ENCODE peak calls at places on chromosomes 1 and 21, in five cellular contexts. G is effector memory CD4-positive, alpha-beta T cell; W is cardiac muscle cell; N is left ventricle myocardium inferior; M is spleen. A is an unnamed sample. For H3K4me1, the result is how much of the 10 kb centered on the place peaks cover.

GRCh38 chr1:80417651-80418050 is 1383.1 kb upstream of the ADGRL2 start:
- DNase-seq in N (no peak), G (no peak), M (no peak), W (peak), A (no peak)

GRCh38 chr1:37989381-37989930 is 366 bp downstream of the SF3A3 start:
- DNase-seq in N (no peak), G (peak), W (peak), M (peak), A (no peak)

GRCh38 chr1:38082678-38083317 is 36.2 kb upstream of the POU3F1 start:
- DNase-seq in W (no peak), G (no peak), N (no peak), M (no peak), A (no peak)

GRCh38 chr1:68624233-68624632 is 127.4 kb upstream of the DEPDC1 start:
- DNase-seq in G (no peak), N (no peak), M (no peak), W (peak), A (no peak)

GRCh38 chr1:40224040-40224439 is 23.7 kb upstream of the TMCO2 start:
- DNase-seq in M (no peak), N (no peak), G (no peak), W (no peak), A (no peak)

GRCh38 chr1:165747632-165748452 is 20.8 kb downstream of the TMCO1 start:
- DNase-seq in N (no peak), M (no peak), G (no peak), W (no peak), A (no peak)

GRCh38 chr1:221636967-221637366 is 104.9 kb downstream of the DUSP10 start:
- DNase-seq in M (no peak), G (no peak), W (no peak), N (no peak), A (no peak)

GRCh38 chr1:224433041-224433670 is 1.4 kb downstream of the WDR26 start:
- DNase-seq in M (peak), G (peak), W (peak), N (no peak), A (peak)

GRCh38 chr1:167935252-167936067 is 1.0 kb upstream of the DCAF6 start:
- DNase-seq in G (peak), W (peak), N (no peak), M (no peak), A (no peak)

GRCh38 chr1:168469690-168470089 is 74.1 kb downstream of the XCL2 start:
- DNase-seq in N (peak), W (peak), M (peak), G (no peak), A (peak)

GRCh38 chr1:168918860-168919741 is 187.4 kb upstream of the ATP1B1 start:
- DNase-seq in W (no peak), N (no peak), G (no peak), M (no peak), A (no peak)

GRCh38 chr21:45364464-45365185 is 40.3 kb upstream of the COL18A1 start:
- DNase-seq in G (no peak), N (no peak), W (peak), M (no peak), A (peak)

GRCh38 chr21:34020005-34020847 is 53.2 kb upstream of the MRPS6 start:
- DNase-seq in G (no peak), N (no peak), W (no peak), M (no peak), A (no peak)

GRCh38 chr1:227567256-227567655 is 3.9 kb downstream of the ZNF678 start:
- DNase-seq in N (no peak), G (no peak), W (no peak), M (peak), A (no peak)

GRCh38 chr1:27145934-27146354 is 9.0 kb downstream of the SLC9A1 start:
- DNase-seq in G (no peak), N (no peak), W (peak), M (no peak), A (peak)

GRCh38 chr1:205477121-205477758 is 21.4 kb upstream of the BLACAT1 start:
- DNase-seq in W (no peak), M (no peak), N (no peak), G (no peak), A (no peak)

GRCh38 chr21:44942566-44942965 is 2.7 kb downstream of the SLX9 start:
- DNase-seq in M (peak), N (no peak), W (no peak), G (no peak), A (peak)

GRCh38 chr1:186481303-186481888 is 20.5 kb upstream of the PDC start:
- DNase-seq in M (no peak), W (no peak), G (no peak), N (no peak), A (no peak)

GRCh38 chr21:45012661-45013270 is 61.6 kb upstream of the ADARB1 start:
- DNase-seq in N (no peak), M (peak), W (no peak), G (no peak), A (no peak)

GRCh38 chr21:43824250-43824882 is 35.0 kb downstream of the RRP1 start:
- DNase-seq in M (no peak), N (no peak), G (no peak), W (peak), A (no peak)

GRCh38 chr1:197199923-197200467 is 53.5 kb upstream of the ASPM start:
- DNase-seq in W (peak), M (no peak), G (no peak), N (no peak), A (no peak)

GRCh38 chr1:211378844-211379243 is 52.2 kb downstream of the TRAF5 start:
- DNase-seq in G (no peak), M (no peak), W (peak), N (no peak), A (no peak)

GRCh38 chr21:45031231-45032191 is 42.9 kb upstream of the ADARB1 start:
- DNase-seq in W (no peak), M (no peak), G (no peak), N (no peak), A (peak)

GRCh38 chr1:183443025-183443424 is 24.8 kb upstream of the NMNAT2 start:
- DNase-seq in W (peak), G (no peak), M (no peak), N (no peak), A (no peak)

GRCh38 chr1:4984841-4985240 is 330.4 kb downstream of the AJAP1 start:
- DNase-seq in W (no peak), M (no peak), N (no peak), G (no peak), A (no peak)

GRCh38 chr1:56153276-56153675 is 426.1 kb downstream of the PLPP3 start:
- DNase-seq in N (no peak), M (no peak), W (no peak), G (no peak), A (no peak)

GRCh38 chr1:31681421-31681820 is 22.4 kb downstream of the COL16A1 start:
- DNase-seq in G (no peak), N (no peak), M (no peak), W (peak), A (no peak)

GRCh38 chr1:205354259-205354904 is 2.3 kb downstream of the KLHDC8A start:
- DNase-seq in M (no peak), G (peak), W (peak), N (no peak), A (peak)

GRCh38 chr1:23263380-23263887 is 46.1 kb upstream of the HTR1D start:
- DNase-seq in W (no peak), G (no peak), N (no peak), M (no peak), A (no peak)

GRCh38 chr1:218498061-218498938 is 153.2 kb downstream of the TGFB2 start:
- DNase-seq in M (no peak), W (no peak), N (no peak), G (no peak), A (no peak)

GRCh38 chr1:183318433-183318832 is 99.7 kb downstream of the NMNAT2 start:
- DNase-seq in N (peak), G (no peak), M (no peak), W (peak), A (peak)

GRCh38 chr1:74324684-74325448 is 89.7 kb downstream of the TNNI3K start:
- DNase-seq in N (no peak), G (no peak), M (peak), W (no peak), A (no peak)

GRCh38 chr1:178019622-178020021 is 49.8 kb upstream of the SEC16B start:
- DNase-seq in M (no peak), N (no peak), W (no peak), G (no peak), A (no peak)

GRCh38 chr1:31848381-31848897 is 32.6 kb upstream of the SPOCD1 start:
- DNase-seq in M (peak), G (peak), N (no peak), W (no peak), A (no peak)

GRCh38 chr1:197604327-197604726 is 171.0 kb downstream of the DENND1B start:
- DNase-seq in M (no peak), G (no peak), W (no peak), N (no peak), A (no peak)

DNA sequence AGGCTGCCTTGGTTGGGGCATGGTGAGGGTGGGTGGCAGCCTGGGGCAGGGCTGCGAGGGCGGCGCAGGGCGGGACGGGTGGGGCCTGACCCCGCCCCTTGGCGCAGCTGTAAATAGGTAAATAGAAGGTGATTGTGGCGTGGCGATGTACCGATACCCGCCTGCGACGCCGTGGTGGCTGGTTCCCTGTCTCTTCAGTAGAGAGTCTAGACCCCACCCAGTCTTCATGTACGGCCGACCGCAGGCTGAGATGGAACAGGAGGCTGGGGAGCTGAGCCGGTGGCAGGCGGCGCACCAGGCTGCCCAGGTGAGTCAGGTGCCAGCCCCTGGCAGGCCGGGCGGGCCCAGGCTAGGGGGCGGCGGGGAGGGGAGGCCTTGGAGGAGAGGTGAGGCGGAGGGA is at the start of gene KLF17:
- DNase-seq in G (no peak), N (no peak), M (no peak), W (no peak), A (no peak)
- H3K4me3 ChIP-seq in G (no peak), N (no peak), M (no peak), W (no peak), A (no peak)

GRCh38 chr1:202798260-202798659 is 10.0 kb downstream of the KDM5B start:
- DNase-seq in W (no peak), N (no peak), M (no peak), G (no peak), A (no peak)
- H3K4me1 ChIP-seq in W (under half), N (under half), M (half or more), G (under half), A (under half)

GRCh38 chr1:210294991-210295773 is 33.5 kb upstream of the HHAT start:
- DNase-seq in G (no peak), M (no peak), N (peak), W (peak), A (no peak)
- H3K27ac ChIP-seq in G (no peak), M (no peak), N (peak), W (peak), A (peak)

GRCh38 chr1:6868371-6869001 is 83.2 kb downstream of the CAMTA1 start:
- DNase-seq in N (no peak), G (no peak), M (no peak), W (no peak), A (no peak)

GRCh38 chr1:6866825-6867224 is 81.6 kb downstream of the CAMTA1 start:
- DNase-seq in G (no peak), M (no peak), N (no peak), W (no peak), A (no peak)

GRCh38 chr1:6870086-6870485 is 84.8 kb downstream of the CAMTA1 start:
- DNase-seq in N (no peak), M (no peak), G (no peak), W (no peak), A (no peak)

GRCh38 chr1:6869002-6869380 is 83.7 kb downstream of the CAMTA1 start:
- DNase-seq in G (no peak), N (no peak), M (no peak), W (no peak), A (no peak)

DNA sequence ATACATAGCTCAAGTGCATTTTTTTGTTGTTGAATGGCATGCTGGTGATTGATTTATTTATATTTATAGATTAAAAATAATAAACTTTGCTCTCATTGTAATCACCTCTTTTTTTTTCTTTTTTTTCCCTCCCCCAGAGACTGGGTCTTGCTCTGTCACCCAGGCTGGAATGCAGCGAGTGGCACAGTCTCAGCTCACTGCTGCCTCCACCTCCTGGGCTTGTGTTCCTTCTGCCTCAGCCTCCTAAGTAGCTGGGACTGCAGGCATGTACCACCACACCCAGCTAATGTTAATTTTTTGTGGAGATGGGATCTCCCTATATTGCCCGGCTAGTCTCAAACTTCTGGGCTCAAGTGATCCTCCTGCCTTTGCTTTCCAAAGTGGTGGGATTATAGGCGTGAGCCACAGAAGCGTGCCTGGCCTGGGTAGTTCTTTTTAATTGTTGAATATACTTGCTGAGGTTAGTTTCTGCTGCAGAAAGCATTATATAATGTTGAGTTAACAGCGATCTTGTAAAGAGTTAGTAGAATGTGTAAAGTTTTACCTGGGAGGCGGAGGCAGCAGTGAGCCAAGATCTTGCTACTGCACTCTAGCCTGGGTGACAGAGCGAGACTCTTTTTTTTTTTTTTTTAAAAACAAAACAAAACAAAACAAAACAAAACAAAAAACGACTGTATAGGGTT is 82.6 kb downstream of the CAMTA1 start:
- DNase-seq in M (no peak), G (no peak), N (no peak), W (no peak), A (no peak)
- H3K4me3 ChIP-seq in M (no peak), G (no peak), N (no peak), W (no peak), A (no peak)

GRCh38 chr1:54461731-54462596 is 55.8 kb upstream of the SSBP3 start:
- DNase-seq in M (peak), G (no peak), N (no peak), W (no peak), A (peak)

GRCh38 chr1:54462597-54463258 is 56.5 kb upstream of the SSBP3 start:
- DNase-seq in W (no peak), N (no peak), G (no peak), M (peak), A (peak)

GRCh38 chr1:54464031-54464476 is 57.9 kb upstream of the SSBP3 start:
- DNase-seq in M (no peak), G (no peak), N (no peak), W (no peak), A (no peak)

GRCh38 chr1:54464477-54465146 is 58.4 kb upstream of the SSBP3 start:
- DNase-seq in G (no peak), N (no peak), M (peak), W (no peak), A (no peak)

DNA sequence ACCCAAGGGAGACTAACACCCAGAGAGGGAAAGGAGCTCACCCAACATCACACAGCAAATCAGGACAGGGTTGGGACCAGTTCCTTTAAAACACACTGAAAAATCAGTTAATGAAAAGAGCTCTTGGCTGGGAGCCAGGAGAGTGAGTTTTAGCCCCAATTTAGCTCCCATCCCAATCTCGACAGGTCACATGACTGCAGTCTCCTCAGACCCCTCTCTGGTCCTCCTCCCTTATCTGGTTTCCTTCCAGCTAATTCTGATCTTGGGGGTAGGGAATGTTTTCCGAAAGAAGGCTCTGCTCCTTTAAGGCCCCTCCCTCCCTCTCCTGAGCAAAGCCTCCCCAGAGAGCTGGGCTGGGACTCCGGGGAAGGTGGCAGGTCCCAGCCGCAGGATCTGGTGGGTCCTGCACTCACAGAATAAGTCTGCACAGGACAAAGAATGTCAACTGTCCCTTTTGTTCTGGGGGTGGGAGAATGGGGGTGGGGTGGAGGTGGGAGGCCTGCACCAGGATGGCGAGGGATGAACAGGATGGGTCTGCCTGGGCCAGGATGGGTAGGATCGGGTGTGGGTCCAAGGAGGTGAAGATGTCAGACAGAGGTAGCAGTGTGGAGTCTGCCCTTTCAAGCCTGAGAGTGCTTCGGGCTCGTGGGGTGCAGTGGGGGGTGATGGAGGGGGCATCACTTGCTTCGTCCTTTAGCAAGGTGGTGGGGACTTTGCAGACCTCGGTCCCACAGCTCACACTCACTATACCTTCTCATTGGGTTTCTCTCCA is 57.3 kb upstream of the SSBP3 start:
- DNase-seq in N (no peak), M (no peak), G (no peak), W (no peak), A (no peak)
- H3K4me1 ChIP-seq in N (under half), M (half or more), G (under half), W (half or more), A (under half)

DNA sequence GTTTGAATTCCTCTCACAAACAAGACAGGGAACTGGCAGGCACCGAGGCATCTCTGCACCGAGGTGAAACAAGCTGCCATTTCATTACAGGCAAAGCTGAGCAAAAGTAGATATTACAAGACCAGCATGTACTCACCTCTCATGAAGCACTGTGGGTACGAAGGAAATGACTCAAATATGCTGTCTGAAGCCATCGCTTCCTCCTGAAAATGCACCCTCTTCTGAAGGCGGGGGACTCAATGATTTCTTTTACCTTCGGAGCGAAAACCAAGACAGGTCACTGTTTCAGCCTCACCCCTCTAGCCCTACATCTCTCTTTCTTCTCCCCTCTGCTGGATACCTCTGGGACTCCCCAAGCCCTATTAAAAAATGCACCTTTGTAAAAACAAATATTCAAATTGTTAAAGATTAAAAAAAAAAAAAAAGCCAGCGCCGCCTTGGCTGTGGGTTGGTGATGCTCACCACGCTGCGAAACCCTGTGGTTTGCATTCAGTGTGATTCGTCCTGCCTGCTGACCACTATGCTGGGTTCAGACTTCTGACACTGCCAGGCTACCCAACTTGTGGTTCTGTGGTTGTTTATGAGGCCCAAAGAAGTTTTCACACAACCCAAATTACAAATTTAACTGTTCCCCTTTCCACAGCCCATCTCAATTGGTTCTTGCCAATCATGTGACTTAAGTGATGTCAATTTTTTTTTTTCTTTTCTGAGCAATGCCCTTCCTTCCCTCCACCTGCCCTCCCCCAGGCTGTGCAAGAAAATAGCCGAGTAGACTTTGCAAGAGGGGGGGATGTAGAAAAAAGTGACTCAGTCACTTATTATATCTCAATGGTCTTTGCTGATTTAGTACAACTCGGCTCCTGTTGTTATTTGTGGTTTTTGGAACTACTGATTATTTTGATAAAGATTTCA is at the start of gene RUNX1:
- DNase-seq in W (peak), N (no peak), M (peak), G (peak), A (peak)
- H3K27ac ChIP-seq in W (no peak), N (no peak), M (peak), G (peak), A (peak)

DNA sequence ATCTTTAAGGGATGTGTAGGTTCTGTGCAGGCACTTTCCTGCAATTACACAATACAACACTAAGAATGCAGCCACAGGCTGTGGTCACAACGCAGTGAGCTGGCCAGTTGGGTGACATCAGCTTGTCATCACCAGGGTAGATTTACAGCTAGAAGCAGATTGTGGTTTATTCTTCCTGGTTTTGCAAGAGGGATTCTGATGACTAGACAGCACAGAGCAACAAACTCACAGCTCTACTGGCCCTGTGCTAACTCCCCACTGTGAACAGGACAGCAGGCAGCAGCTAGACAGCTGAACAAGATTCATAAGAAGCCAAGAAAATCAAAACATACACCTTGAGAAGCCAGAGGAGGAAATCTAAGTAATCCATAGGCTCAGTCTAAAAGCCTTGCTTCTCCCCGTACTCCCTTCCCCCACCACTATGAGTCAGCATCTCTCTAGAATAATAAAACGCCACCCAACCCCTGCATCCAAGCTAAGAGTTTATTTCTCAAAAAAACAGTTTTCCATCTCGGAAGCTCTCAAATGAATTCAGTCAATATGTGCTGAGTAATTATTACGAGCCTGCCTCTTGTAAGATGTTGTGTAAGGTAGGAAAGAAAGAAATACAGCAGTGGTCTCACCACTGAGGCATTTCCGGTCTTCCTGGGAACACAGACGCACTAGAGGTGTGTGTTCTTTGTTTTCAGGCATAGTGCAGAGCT is 162.8 kb downstream of the NTPCR start:
- DNase-seq in N (peak), M (peak), W (peak), G (no peak), A (peak)
- H3K4me3 ChIP-seq in N (peak), M (no peak), W (no peak), G (no peak), A (no peak)

GRCh38 chr1:200620273-200621131 is at the start of gene KIF14:
- DNase-seq in G (peak), N (peak), M (peak), W (peak), A (peak)
- H3K4me1 ChIP-seq in G (under half), N (under half), M (half or more), W (under half), A (under half)